ENCODE peak calls at places on chromosomes 1 and 21, in eight cellular contexts. O, D, Z, N, A, Y, B and C are unnamed samples. For H3K9me3, the result is how much of the 10 kb centered on the place peaks cover.

GRCh38 chr21:39707316-39707715 is 37.7 kb upstream of the IGSF5 start:
- DNase-seq in D (no peak), A (no peak), O (no peak), B (no peak), N (no peak), Z (no peak), Y (no peak), C (no peak)

GRCh38 chr1:31574749-31575372 is 1.5 kb upstream of the TINAGL1 start:
- DNase-seq in O (no peak), A (no peak), Y (peak), B (peak), D (no peak), N (peak), Z (no peak), C (no peak)

GRCh38 chr1:67214420-67215174 is 48.3 kb downstream of the IL23R start:
- DNase-seq in O (peak), B (peak), D (peak), N (peak), Z (peak), A (no peak), Y (peak), C (peak)

GRCh38 chr1:238592586-238592985 is 701.9 kb upstream of the ZP4 start:
- DNase-seq in Z (no peak), B (no peak), A (no peak), Y (no peak), N (no peak), O (no peak), D (no peak), C (no peak)

GRCh38 chr1:58447047-58447446 is 99.5 kb downstream of the OMA1 start:
- DNase-seq in Z (no peak), Y (peak), A (no peak), B (no peak), D (no peak), N (no peak), O (no peak), C (no peak)

GRCh38 chr1:37724575-37724974 is 32.3 kb downstream of the CDCA8 start:
- DNase-seq in Y (no peak), N (no peak), B (no peak), Z (no peak), A (no peak), O (no peak), D (no peak), C (no peak)

GRCh38 chr1:5989286-5989605 is 3.0 kb downstream of the NPHP4 start:
- DNase-seq in Y (no peak), B (no peak), N (no peak), A (no peak), Z (no peak), O (no peak), D (no peak), C (no peak)

GRCh38 chr1:215749423-215749822 is 182.3 kb downstream of the KCTD3 start:
- DNase-seq in Z (no peak), O (no peak), N (peak), A (no peak), B (peak), D (no peak), Y (no peak), C (no peak)

GRCh38 chr1:161307230-161307768 is 2.5 kb downstream of the MPZ start:
- DNase-seq in N (peak), A (no peak), D (no peak), Z (no peak), O (no peak), Y (no peak), B (no peak), C (peak)

GRCh38 chr1:2258996-2259395 is 30.9 kb downstream of the SKI start:
- DNase-seq in D (no peak), N (no peak), Y (no peak), Z (no peak), B (no peak), O (no peak), A (no peak), C (peak)
- H3K27ac ChIP-seq in D (no peak), N (peak), Y (no peak), Z (peak), B (no peak), O (no peak), A (no peak), C (peak)

GRCh38 chr1:85334962-85335361 is 58.5 kb upstream of the BCL10 start:
- DNase-seq in D (peak), N (no peak), Z (no peak), Y (no peak), B (no peak), O (no peak), A (no peak), C (no peak)
- TF ChIP-seq EZH2phosphoT487 in D (no peak), N (no peak), Z (no peak), Y (no peak), B (no peak), O (no peak), A (no peak), C (no peak)

DNA sequence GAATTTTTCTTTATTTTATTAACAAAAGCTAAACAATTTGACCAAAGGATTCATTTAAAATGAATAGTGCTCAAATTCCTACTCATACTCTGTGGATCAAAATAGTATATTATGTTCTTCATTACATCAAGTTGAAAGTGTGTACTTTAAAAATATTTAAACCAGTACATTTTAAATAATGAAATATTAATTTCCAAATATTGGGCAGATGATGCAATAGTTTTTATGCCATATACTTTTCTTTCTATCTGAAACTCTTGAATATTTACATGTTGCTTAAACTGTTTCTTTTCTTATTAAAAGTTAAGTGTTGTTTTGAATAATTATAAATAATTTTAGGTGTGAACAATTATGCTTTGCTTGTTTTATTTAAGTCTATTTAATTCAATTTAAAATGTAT is 144.7 kb upstream of the TMPRSS15 start:
- DNase-seq in Z (no peak), O (no peak), B (no peak), Y (no peak), A (no peak), N (no peak), D (no peak), C (no peak)
- H3K9me3 ChIP-seq in Z (under half), O (under half), B (under half), Y (under half), A (under half), N (under half), D (under half), C (under half)

GRCh38 chr1:98221926-98222325 is 301.1 kb upstream of the DPYD start:
- DNase-seq in B (no peak), Z (no peak), N (no peak), O (no peak), Y (no peak), D (no peak), A (peak), C (no peak)
- H3K27ac ChIP-seq in B (no peak), Z (no peak), N (no peak), O (no peak), Y (no peak), D (no peak), A (peak), C (no peak)